ENCODE peak calls at places on chromosome 6, in six cellular contexts. One of them, this sample, is unnamed.

GRCh38 chr6:68747110-68747509 is 112.0 kb downstream of the ADGRB3 start:
- DNase-seq in NCI-H2171: no peak
- DNase-seq in fibroblast of lung: no peak
- DNase-seq in stromal cell of bone marrow: no peak
- DNase-seq in T-cell: no peak
- DNase-seq in Caki2: no peak
- DNase-seq in this sample: no peak

GRCh38 chr6:6694825-6695710 is 106.5 kb downstream of the LY86 start:
- DNase-seq in NCI-H2171: peak; percentile 44
- DNase-seq in fibroblast of lung: no peak
- DNase-seq in Caki2: no peak
- DNase-seq in stromal cell of bone marrow: no peak
- DNase-seq in T-cell: no peak
- DNase-seq in this sample: no peak

GRCh38 chr6:134414793-134415192 is 96.9 kb upstream of the SGK1 start:
- DNase-seq in NCI-H2171: no peak
- DNase-seq in T-cell: no peak
- DNase-seq in stromal cell of bone marrow: no peak
- DNase-seq in Caki2: no peak
- DNase-seq in fibroblast of lung: no peak
- DNase-seq in this sample: no peak

GRCh38 chr6:22072939-22073338 is 223.9 kb downstream of the PRL start:
- DNase-seq in stromal cell of bone marrow: no peak
- DNase-seq in NCI-H2171: no peak
- DNase-seq in fibroblast of lung: no peak
- DNase-seq in T-cell: no peak
- DNase-seq in Caki2: no peak
- DNase-seq in this sample: peak; percentile 34

GRCh38 chr6:107869871-107870270 is 45.8 kb upstream of the SCML4 start:
- DNase-seq in fibroblast of lung: no peak
- DNase-seq in Caki2: no peak
- DNase-seq in T-cell: no peak
- DNase-seq in stromal cell of bone marrow: no peak
- DNase-seq in NCI-H2171: no peak
- DNase-seq in this sample: no peak

GRCh38 chr6:1129141-1129540 is 182.8 kb upstream of the FOXQ1 start:
- DNase-seq in T-cell: no peak
- DNase-seq in NCI-H2171: no peak
- DNase-seq in Caki2: no peak
- DNase-seq in fibroblast of lung: peak; percentile 14
- DNase-seq in stromal cell of bone marrow: peak; percentile 83
- DNase-seq in this sample: no peak

GRCh38 chr6:159981591-159982245 is 12.8 kb downstream of the IGF2R start:
- DNase-seq in T-cell: peak; percentile 40
- DNase-seq in Caki2: no peak
- DNase-seq in stromal cell of bone marrow: no peak
- DNase-seq in NCI-H2171: no peak
- DNase-seq in fibroblast of lung: peak; percentile 89
- DNase-seq in this sample: no peak

GRCh38 chr6:42197574-42198362 is 3.0 kb upstream of the GUCA1B start:
- DNase-seq in Caki2: no peak
- DNase-seq in stromal cell of bone marrow: peak; percentile 40
- DNase-seq in NCI-H2171: peak; percentile 36
- DNase-seq in T-cell: no peak
- DNase-seq in fibroblast of lung: peak; percentile 87
- DNase-seq in this sample: no peak

GRCh38 chr6:107819976-107820551 is 4.0 kb downstream of the SCML4 start:
- DNase-seq in NCI-H2171: no peak
- DNase-seq in fibroblast of lung: no peak
- DNase-seq in Caki2: no peak
- DNase-seq in stromal cell of bone marrow: no peak
- DNase-seq in T-cell: peak; percentile 38
- DNase-seq in this sample: no peak

GRCh38 chr6:135173242-135173988 is 7.7 kb upstream of the MYB start:
- DNase-seq in stromal cell of bone marrow: no peak
- DNase-seq in NCI-H2171: no peak
- DNase-seq in T-cell: no peak
- DNase-seq in fibroblast of lung: no peak
- DNase-seq in Caki2: no peak
- DNase-seq in this sample: no peak

GRCh38 chr6:56259682-56260081 is 12.3 kb upstream of the COL21A1 start:
- DNase-seq in Caki2: peak; percentile 6
- DNase-seq in fibroblast of lung: peak; percentile 49
- DNase-seq in stromal cell of bone marrow: no peak
- DNase-seq in T-cell: no peak
- DNase-seq in NCI-H2171: peak; percentile 51
- DNase-seq in this sample: peak; percentile 93

GRCh38 chr6:170008386-170008785 is 257.0 kb downstream of the ERMARD start:
- DNase-seq in fibroblast of lung: no peak
- DNase-seq in T-cell: no peak
- DNase-seq in Caki2: no peak
- DNase-seq in NCI-H2171: no peak
- DNase-seq in stromal cell of bone marrow: no peak
- DNase-seq in this sample: no peak

GRCh38 chr6:55293116-55293515 is 34.2 kb upstream of the GFRAL start:
- DNase-seq in fibroblast of lung: no peak
- DNase-seq in NCI-H2171: no peak
- DNase-seq in Caki2: no peak
- DNase-seq in stromal cell of bone marrow: peak; percentile 4
- DNase-seq in T-cell: no peak
- DNase-seq in this sample: peak; percentile 34

GRCh38 chr6:152669894-152670293 is 27.8 kb upstream of the MYCT1 start:
- DNase-seq in Caki2: peak; percentile 4
- DNase-seq in T-cell: no peak
- DNase-seq in NCI-H2171: no peak
- DNase-seq in fibroblast of lung: peak; percentile 30
- DNase-seq in stromal cell of bone marrow: peak; percentile 12
- DNase-seq in this sample: peak; percentile 40

GRCh38 chr6:13762648-13763441 is 51.2 kb upstream of the RANBP9 start:
- DNase-seq in fibroblast of lung: peak; percentile 94
- DNase-seq in Caki2: no peak
- DNase-seq in stromal cell of bone marrow: peak; percentile 95
- DNase-seq in T-cell: no peak
- DNase-seq in NCI-H2171: peak; percentile 7
- DNase-seq in this sample: peak; percentile 42

GRCh38 chr6:160055378-160055777 is 66.2 kb upstream of the SLC22A1 start:
- DNase-seq in T-cell: no peak
- DNase-seq in fibroblast of lung: no peak
- DNase-seq in NCI-H2171: no peak
- DNase-seq in stromal cell of bone marrow: no peak
- DNase-seq in Caki2: no peak
- DNase-seq in this sample: no peak

GRCh38 chr6:148358196-148358785 is 15.7 kb downstream of the SASH1 start:
- DNase-seq in fibroblast of lung: peak; percentile 47
- DNase-seq in T-cell: no peak
- DNase-seq in stromal cell of bone marrow: peak; percentile 80
- DNase-seq in NCI-H2171: no peak
- DNase-seq in Caki2: no peak
- DNase-seq in this sample: peak; percentile 89

GRCh38 chr6:33958208-33958862 is 154.5 kb upstream of the MLN start:
- DNase-seq in fibroblast of lung: no peak
- DNase-seq in Caki2: no peak
- DNase-seq in T-cell: no peak
- DNase-seq in NCI-H2171: peak; percentile 96
- DNase-seq in stromal cell of bone marrow: no peak
- DNase-seq in this sample: peak; percentile 74

GRCh38 chr6:159125977-159126376 is 43.2 kb upstream of the FNDC1 start:
- DNase-seq in Caki2: no peak
- DNase-seq in NCI-H2171: no peak
- DNase-seq in stromal cell of bone marrow: peak; percentile 8
- DNase-seq in T-cell: no peak
- DNase-seq in fibroblast of lung: no peak
- DNase-seq in this sample: no peak

GRCh38 chr6:109059148-109059547 is 35.5 kb downstream of the SESN1 start:
- DNase-seq in stromal cell of bone marrow: no peak
- DNase-seq in fibroblast of lung: peak; percentile 19
- DNase-seq in T-cell: no peak
- DNase-seq in NCI-H2171: no peak
- DNase-seq in Caki2: no peak
- DNase-seq in this sample: no peak

GRCh38 chr6:29797120-29797519 is 30.5 kb upstream of the HLA-G start:
- DNase-seq in stromal cell of bone marrow: peak; percentile 88
- DNase-seq in T-cell: no peak
- DNase-seq in Caki2: peak; percentile 62
- DNase-seq in fibroblast of lung: peak; percentile 2
- DNase-seq in NCI-H2171: no peak
- DNase-seq in this sample: no peak